ENCODE peak calls at places on chromosomes 13 and 19, in six cellular contexts. D is upper lobe of left lung, J is GM12892, P is A549, B is adrenal gland, E is K562. S is an unnamed sample.

GRCh38 chr19:34481861-34482379 is 362 bp downstream of the WTIP start:
- DNase-seq in B (no peak), P (peak; percentile 73), E (no peak), D (no peak), J (no peak), S (peak; percentile 61)

GRCh38 chr19:4279530-4280422 is 710 bp downstream of the SHD start:
- DNase-seq in P (no peak), B (no peak), D (no peak), J (no peak), E (no peak), S (no peak)

GRCh38 chr13:26422036-26422435 is 135.4 kb upstream of the WASF3 start:
- DNase-seq in B (no peak), P (no peak), E (no peak), D (no peak), J (no peak), S (no peak)

GRCh38 chr13:100550433-100550832 is 38.2 kb downstream of the GGACT start:
- DNase-seq in D (no peak), B (no peak), E (no peak), P (no peak), J (no peak), S (no peak)

GRCh38 chr19:53552001-53552721 is 14.2 kb downstream of the ZNF331 start:
- DNase-seq in D (no peak), P (no peak), E (no peak), J (no peak), B (no peak), S (no peak)

GRCh38 chr13:91400094-91400462 is 1.7 kb downstream of the GPC5 start:
- DNase-seq in B (no peak), D (no peak), P (no peak), E (no peak), J (no peak), S (no peak)

GRCh38 chr19:34430738-34431625 is 2.8 kb downstream of the UBA2 start:
- DNase-seq in P (peak; percentile 84), D (no peak), E (peak; percentile 72), J (peak; percentile 46), B (peak; percentile 31), S (peak; percentile 35)

GRCh38 chr13:110278859-110279258 is 28.1 kb downstream of the COL4A1 start:
- DNase-seq in B (no peak), J (no peak), E (no peak), P (no peak), D (no peak), S (no peak)

GRCh38 chr19:10450191-10450852 is 30.0 kb downstream of the PDE4A start:
- DNase-seq in E (no peak), D (no peak), J (no peak), P (no peak), B (no peak), S (no peak)

GRCh38 chr19:485583-486236 is 10.6 kb upstream of the MADCAM1 start:
- DNase-seq in D (no peak), J (no peak), B (peak; percentile 81), P (no peak), E (no peak), S (no peak)

GRCh38 chr19:8569066-8569761 is 8.0 kb downstream of the MYO1F start:
- DNase-seq in B (peak; percentile 54), E (peak; percentile 83), D (peak; percentile 79), P (peak; percentile 64), J (peak; percentile 70), S (peak; percentile 84)

GRCh38 chr13:76828316-76828741 is 57.9 kb downstream of the KCTD12 start:
- DNase-seq in E (no peak), P (no peak), J (no peak), D (no peak), B (no peak), S (no peak)

GRCh38 chr13:23467048-23467931 is 33.8 kb upstream of the SACS start:
- DNase-seq in P (no peak), B (no peak), D (no peak), E (no peak), J (no peak), S (no peak)

GRCh38 chr13:51803422-51804294 is at the start of gene DHRS12:
- DNase-seq in D (peak; percentile 95), E (peak; percentile 93), J (peak; percentile 91), P (peak; percentile 82), B (peak; percentile 90), S (peak; percentile 61)

GRCh38 chr19:39778763-39779162 is at the start of gene LEUTX:
- DNase-seq in J (no peak), E (no peak), B (no peak), D (no peak), P (no peak), S (no peak)

GRCh38 chr19:8552810-8553209 is 24.4 kb downstream of the MYO1F start:
- DNase-seq in B (no peak), J (no peak), E (peak; percentile 69), D (no peak), P (peak; percentile 65), S (peak; percentile 44)

GRCh38 chr13:73060251-73061160 is 1.7 kb downstream of the KLF5 start:
- DNase-seq in P (no peak), D (peak; percentile 42), J (no peak), E (peak; percentile 12), B (peak; percentile 7), S (peak; percentile 38)

GRCh38 chr13:67045357-67045756 is 184.8 kb downstream of the PCDH9 start:
- DNase-seq in E (no peak), J (no peak), B (no peak), P (no peak), D (no peak), S (no peak)
- TF ChIP-seq POLR2A in E (no peak), J (no peak), B (no peak), P (no peak), D (no peak), S (no peak)

GRCh38 chr19:47228168-47228936 is 2.6 kb downstream of the BBC3 start:
- DNase-seq in P (peak; percentile 85), D (peak; percentile 71), B (peak; percentile 65), E (peak; percentile 81), J (no peak), S (no peak)

GRCh38 chr19:47225746-47226425 is 5.1 kb downstream of the BBC3 start:
- DNase-seq in B (peak; percentile 90), P (peak; percentile 89), E (peak; percentile 93), J (peak; percentile 87), D (peak; percentile 87), S (no peak)

GRCh38 chr19:47227347-47228167 is 3.4 kb downstream of the BBC3 start:
- DNase-seq in D (peak; percentile 97), E (peak; percentile 97), P (peak; percentile 99), B (peak; percentile 94), J (no peak), S (peak; percentile 78)

GRCh38 chr19:47228937-47229673 is 1.9 kb downstream of the BBC3 start:
- DNase-seq in P (peak; percentile 75), J (no peak), D (peak; percentile 42), E (peak; percentile 60), B (no peak), S (no peak)

DNA sequence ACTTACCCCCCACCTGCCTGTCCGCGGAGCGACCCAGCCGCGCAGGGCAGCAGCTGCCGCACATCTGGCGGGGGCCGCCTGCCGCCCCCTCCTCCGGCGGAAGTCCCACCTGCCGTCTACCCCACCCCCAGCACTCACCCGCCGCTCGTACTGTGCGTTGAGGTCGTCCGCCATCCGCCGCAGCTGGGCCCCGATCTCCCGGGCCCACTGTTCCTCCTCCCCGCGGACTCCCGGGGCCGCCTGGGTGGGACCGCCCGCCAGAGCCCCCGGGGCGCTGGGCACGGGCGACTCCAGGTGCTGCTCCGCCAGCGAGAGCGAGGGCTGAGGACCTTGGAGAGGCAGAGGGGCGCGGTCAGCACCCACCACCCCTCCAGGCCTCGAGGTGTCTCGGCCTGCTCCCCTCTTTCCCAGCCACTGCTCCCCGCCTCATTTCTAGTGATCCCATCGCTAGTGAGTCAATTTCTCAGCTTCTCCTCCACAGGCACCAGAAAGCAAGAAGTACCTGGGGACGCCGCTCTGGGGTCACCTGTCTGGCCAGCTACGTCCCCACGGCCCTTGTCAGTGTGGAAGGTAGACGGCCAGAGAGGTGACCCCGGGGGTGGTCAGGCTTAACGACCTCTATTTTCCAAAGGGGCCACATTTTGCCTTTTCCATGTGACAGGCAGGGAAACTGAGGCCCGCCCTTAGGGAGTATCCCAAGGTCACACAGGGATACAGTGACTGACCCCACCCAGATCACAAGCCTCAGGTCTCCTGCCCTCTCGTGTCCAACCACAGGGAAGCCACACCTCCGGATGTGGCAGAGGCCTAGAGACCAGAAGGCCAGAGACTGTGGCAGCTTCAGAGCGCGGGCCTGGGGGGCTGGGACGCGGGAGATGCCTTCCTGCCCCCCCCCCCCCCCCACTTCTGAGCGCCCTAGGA is 4.3 kb downstream of the BBC3 start:
- DNase-seq in J (no peak), B (peak; percentile 88), P (peak; percentile 95), E (peak; percentile 97), D (peak; percentile 96), S (peak; percentile 70)
- TF ChIP-seq POLR2A in J (peak; percentile 51), B (peak; percentile 67), P (peak; percentile 5), E (peak; percentile 94), D (peak; percentile 80), S (peak; percentile 16)

DNA sequence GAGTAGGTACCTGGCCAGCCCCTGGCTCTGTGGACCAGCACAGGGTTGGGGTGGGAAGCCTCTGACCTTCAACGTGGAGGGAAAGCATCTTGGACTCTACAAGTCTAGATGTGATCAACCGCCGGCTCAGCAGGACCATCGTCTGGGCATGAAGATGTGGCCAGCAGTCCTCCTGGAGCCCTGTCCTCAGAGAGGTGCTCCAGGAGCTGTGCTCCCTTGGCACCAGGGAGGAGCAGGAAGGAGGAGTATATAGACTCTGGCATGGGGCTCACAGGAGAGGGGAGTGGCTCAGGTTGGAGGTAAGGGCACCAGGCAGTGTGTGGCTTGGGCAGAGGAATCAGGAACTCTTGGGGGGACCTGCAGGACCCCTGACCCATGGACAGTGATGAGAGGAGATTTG is 18.3 kb upstream of the ISYNA1 start:
- DNase-seq in P (no peak), D (no peak), J (no peak), B (no peak), E (no peak), S (no peak)
- TF ChIP-seq POLR2A in P (no peak), D (no peak), J (no peak), B (no peak), E (no peak), S (no peak)

GRCh38 chr19:15836595-15837398 is 21.3 kb upstream of the OR10H1 start:
- DNase-seq in P (peak; percentile 95), E (peak; percentile 98), J (peak; percentile 82), D (peak; percentile 97), B (peak; percentile 98), S (peak; percentile 80)
- TF ChIP-seq POLR2A in P (peak; percentile 73), E (peak; percentile 88), J (peak; percentile 90), D (peak; percentile 95), B (peak; percentile 73), S (peak; percentile 73)

GRCh38 chr13:18739310-18739709 is 442.3 kb downstream of the TUBA3C start:
- DNase-seq in D (no peak), P (no peak), E (peak; percentile 5), J (no peak), B (no peak), S (no peak)
- TF ChIP-seq POLR2A in D (no peak), P (no peak), E (no peak), J (no peak), B (no peak), S (no peak)

GRCh38 chr19:49148784-49149651 is 6.2 kb downstream of the HRC start:
- DNase-seq in B (peak; percentile 99), P (peak; percentile 96), J (peak; percentile 70), E (peak; percentile 99), D (peak; percentile 98), S (peak; percentile 77)
- TF ChIP-seq POLR2A in B (peak; percentile 78), P (peak; percentile 33), J (no peak), E (peak; percentile 33), D (peak; percentile 59), S (peak; percentile 26)

GRCh38 chr19:50798943-50799851 is 9.0 kb downstream of the ACP4 start:
- DNase-seq in P (no peak), J (no peak), E (no peak), D (no peak), B (no peak), S (no peak)
- TF ChIP-seq POLR2A in P (no peak), J (no peak), E (peak; percentile 19), D (no peak), B (no peak), S (no peak)